ENCODE peak calls at places on chromosomes 6 and 20, in ten cellular contexts. E, B, I, X, Y, V, P, W, O and F are unnamed samples.

GRCh38 chr6:34947561-34947960 is 58.5 kb downstream of the ANKS1A start:
- DNase-seq in E (no peak), B (no peak), Y (no peak), V (no peak), I (no peak), X (no peak), P (no peak), O (no peak), W (no peak), F (no peak)

GRCh38 chr20:34998331-34998950 is 42.8 kb downstream of the MYH7B start:
- DNase-seq in Y (no peak), X (no peak), V (no peak), W (no peak), O (no peak), P (no peak), I (no peak), E (no peak), B (no peak), F (no peak)

GRCh38 chr6:136782021-136782770 is 10.1 kb downstream of the MAP3K5 start:
- DNase-seq in Y (peak; percentile 62), X (no peak), I (no peak), V (no peak), O (peak; percentile 60), W (no peak), B (no peak), P (peak; percentile 21), E (peak; percentile 76), F (no peak)

GRCh38 chr6:90127589-90127988 is 169.1 kb downstream of the BACH2 start:
- DNase-seq in E (no peak), X (no peak), P (no peak), W (no peak), Y (no peak), O (no peak), B (no peak), V (no peak), I (no peak), F (no peak)

GRCh38 chr6:136549359-136550044 is 720 bp downstream of the MAP7 start:
- DNase-seq in O (no peak), B (peak; percentile 28), W (peak; percentile 19), E (no peak), V (peak; percentile 18), P (no peak), I (peak; percentile 50), X (no peak), Y (no peak), F (no peak)

GRCh38 chr6:137234505-137234863 is 15.3 kb upstream of the IFNGR1 start:
- DNase-seq in Y (no peak), V (no peak), B (no peak), W (no peak), X (peak; percentile 34), E (peak; percentile 46), P (no peak), O (no peak), I (no peak), F (no peak)

GRCh38 chr6:117329926-117330325 is 64.6 kb downstream of the VGLL2 start:
- DNase-seq in B (no peak), X (no peak), E (no peak), O (no peak), I (no peak), P (no peak), W (no peak), Y (no peak), V (no peak), F (peak; percentile 63)

GRCh38 chr6:106397441-106397840 is 36.9 kb downstream of the CRYBG1 start:
- DNase-seq in W (no peak), I (no peak), V (no peak), E (no peak), Y (no peak), P (no peak), B (no peak), X (no peak), O (no peak), F (no peak)

GRCh38 chr6:8102122-8102958 is at the start of gene EEF1E1:
- DNase-seq in V (peak; percentile 93), B (peak; percentile 96), E (peak; percentile 96), I (peak; percentile 97), X (peak; percentile 99), O (peak; percentile 94), P (peak; percentile 79), W (peak; percentile 86), Y (peak; percentile 91), F (peak; percentile 96)

DNA sequence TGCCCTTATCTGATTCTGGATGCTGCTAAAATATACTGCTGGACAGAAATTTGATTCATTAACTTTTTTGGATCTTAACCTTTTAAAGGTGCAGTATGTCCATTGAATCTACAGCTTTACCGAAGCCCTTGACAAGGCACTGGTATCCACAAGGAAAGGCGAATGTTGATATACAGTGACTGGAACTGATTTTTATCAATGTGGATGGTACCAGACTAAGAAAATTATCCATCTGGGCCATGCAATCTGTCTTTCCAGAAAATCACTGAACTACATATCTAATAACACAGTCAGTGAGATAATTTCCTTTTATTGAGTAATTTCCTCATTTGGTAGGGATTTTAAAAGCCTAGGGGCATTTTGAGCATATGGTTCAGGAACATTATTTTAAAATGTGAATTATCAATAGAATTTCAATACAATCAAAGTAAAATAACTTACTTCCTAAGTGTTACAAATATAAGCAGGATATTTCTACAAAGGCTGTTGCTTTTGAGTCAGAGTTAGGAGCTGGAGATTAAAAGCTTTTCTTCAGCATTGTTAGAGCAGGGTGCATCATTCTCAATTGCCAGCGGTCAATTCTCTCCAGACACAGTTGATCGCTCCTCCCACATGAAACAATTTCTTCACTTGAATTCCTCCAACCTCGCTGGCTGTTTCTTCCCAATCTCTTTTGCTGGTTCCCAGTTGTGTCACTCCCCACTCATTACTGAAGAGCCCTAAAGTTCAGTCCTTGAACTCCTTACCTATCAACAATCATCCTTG is 585.3 kb upstream of the FLRT3 start:
- DNase-seq in I (no peak), W (no peak), B (no peak), V (no peak), P (no peak), Y (no peak), O (no peak), E (no peak), X (no peak), F (no peak)
- TF ChIP-seq CTCF in I (no peak), W (no peak), B (no peak), V (no peak), P (no peak), Y (no peak), O (no peak), E (no peak), X (no peak), F (no peak)

GRCh38 chr6:158357570-158358216 is 45.4 kb downstream of the TULP4 start:
- DNase-seq in B (no peak), X (no peak), V (no peak), O (no peak), I (no peak), W (no peak), Y (no peak), P (no peak), E (no peak), F (no peak)
- TF ChIP-seq CTCF in B (no peak), X (no peak), V (no peak), O (no peak), I (no peak), W (no peak), Y (no peak), P (no peak), E (no peak), F (no peak)

DNA sequence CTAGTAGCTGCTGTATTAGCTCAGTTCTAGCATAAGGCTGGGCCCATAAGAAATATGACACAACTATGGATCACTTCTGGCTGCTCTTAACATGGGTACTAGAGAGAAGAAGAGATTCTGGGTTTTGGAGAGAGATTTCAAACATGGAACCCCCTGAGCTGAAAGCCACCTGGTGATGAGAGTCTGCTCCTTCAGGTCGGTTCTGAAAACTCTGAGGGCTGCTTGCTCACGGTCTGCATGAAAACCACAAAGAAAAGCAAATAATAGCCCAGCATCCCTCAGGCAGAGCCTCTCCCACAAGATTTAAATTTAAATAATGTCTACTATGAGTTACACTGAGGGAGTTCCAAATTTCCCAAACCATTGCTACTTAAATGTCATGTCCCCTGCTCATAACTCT is 301.6 kb downstream of the BMP7 start:
- DNase-seq in V (no peak), O (no peak), B (no peak), Y (no peak), X (no peak), W (no peak), P (no peak), I (no peak), E (no peak), F (no peak)
- TF ChIP-seq CTCF in V (no peak), O (no peak), B (no peak), Y (no peak), X (no peak), W (no peak), P (no peak), I (no peak), E (no peak), F (peak; percentile 42)

GRCh38 chr6:146902846-146903245 is 301.4 kb upstream of the STXBP5 start:
- DNase-seq in Y (peak; percentile 45), O (peak; percentile 28), P (no peak), X (no peak), B (no peak), W (no peak), I (no peak), V (no peak), E (no peak), F (no peak)

GRCh38 chr6:146905313-146905712 is 298.9 kb upstream of the STXBP5 start:
- DNase-seq in I (no peak), Y (peak; percentile 81), E (peak; percentile 49), P (no peak), X (no peak), B (no peak), V (no peak), O (peak; percentile 85), W (peak; percentile 59), F (no peak)

GRCh38 chr6:146904596-146904995 is 299.6 kb upstream of the STXBP5 start:
- DNase-seq in X (no peak), O (no peak), I (no peak), V (no peak), P (no peak), Y (peak; percentile 22), E (no peak), B (no peak), W (no peak), F (no peak)

GRCh38 chr6:146898888-146899227 is 300.1 kb downstream of the ADGB start:
- DNase-seq in I (no peak), Y (no peak), X (no peak), B (no peak), O (no peak), W (no peak), P (no peak), E (no peak), V (no peak), F (no peak)

DNA sequence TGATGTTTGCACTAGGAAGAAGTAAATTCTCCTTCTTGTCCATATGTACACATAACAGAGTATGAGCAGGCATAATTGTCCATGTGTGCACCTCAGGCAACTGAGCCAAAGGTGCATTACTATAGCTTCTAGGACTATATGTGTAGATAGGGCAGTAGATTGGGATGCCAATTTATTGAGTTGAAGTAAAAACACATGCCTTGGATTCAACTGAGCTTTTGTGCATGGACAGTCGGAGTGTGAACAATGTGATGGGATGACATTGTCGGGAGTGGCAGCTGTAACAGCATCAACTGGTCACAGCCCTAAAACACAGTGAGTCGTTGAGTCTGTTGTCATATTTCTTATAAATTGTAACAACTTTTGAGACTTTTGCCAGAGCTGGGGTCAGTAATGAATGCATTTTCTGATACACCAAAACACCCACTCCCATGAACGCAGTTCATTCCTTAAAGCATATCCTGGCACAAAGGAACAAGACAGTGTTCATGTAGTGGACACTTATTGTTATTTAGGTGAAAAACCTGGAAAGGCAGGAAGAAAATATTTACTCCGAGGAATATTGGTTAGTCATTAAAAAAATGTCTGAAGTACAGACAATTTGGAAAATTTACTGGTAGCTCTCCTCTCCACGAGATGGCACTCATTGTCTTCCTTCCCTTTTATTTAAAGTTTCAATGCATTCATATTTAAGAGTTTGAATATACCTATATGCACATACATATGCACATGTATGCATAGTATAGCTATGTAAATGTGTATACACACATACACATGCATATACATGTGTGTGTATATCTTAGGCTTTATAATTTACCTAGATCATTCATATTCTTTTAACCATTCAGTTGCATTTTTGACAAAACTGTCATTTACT is 302.0 kb upstream of the STXBP5 start:
- DNase-seq in B (no peak), W (no peak), Y (no peak), O (peak; percentile 39), I (no peak), P (no peak), E (peak; percentile 61), X (no peak), V (no peak), F (no peak)
- TF ChIP-seq CTCF in B (peak; percentile 38), W (no peak), Y (peak; percentile 42), O (peak; percentile 76), I (no peak), P (peak; percentile 33), E (peak; percentile 27), X (no peak), V (no peak), F (peak; percentile 74)